ENCODE peak calls at places on chromosomes 16 and 17, in nine cellular contexts. I, L, M, Q, A, C, V, G and J are unnamed samples.

GRCh38 chr17:60506312-60506711 is 19.7 kb downstream of the APPBP2 start:
- DNase-seq in G (peak; percentile 90), A (no peak), C (no peak), Q (no peak), I (peak; percentile 95), L (no peak), V (no peak), M (no peak), J (no peak)

GRCh38 chr16:85549766-85550421 is 63.2 kb upstream of the GSE1 start:
- DNase-seq in M (no peak), V (no peak), L (no peak), I (no peak), C (no peak), Q (no peak), G (no peak), A (no peak), J (no peak)

GRCh38 chr17:29358421-29358820 is 31.7 kb upstream of the TAOK1 start:
- DNase-seq in M (no peak), V (no peak), A (no peak), L (no peak), I (no peak), Q (no peak), C (no peak), G (peak; percentile 44), J (no peak)

GRCh38 chr17:77694391-77695363 is 263.8 kb upstream of the TNRC6C start:
- DNase-seq in A (no peak), Q (no peak), G (no peak), C (no peak), I (no peak), L (no peak), M (no peak), V (no peak), J (no peak)

GRCh38 chr17:50240876-50241275 is 33.4 kb upstream of the TMEM92 start:
- DNase-seq in I (peak; percentile 81), M (no peak), V (no peak), C (no peak), Q (no peak), A (no peak), G (peak; percentile 80), L (no peak), J (no peak)

GRCh38 chr17:36892112-36892838 is 45.0 kb upstream of the LHX1 start:
- DNase-seq in V (no peak), Q (no peak), I (no peak), C (no peak), L (no peak), A (no peak), M (no peak), G (no peak), J (no peak)

GRCh38 chr17:64500487-64500859 is 3.6 kb upstream of the POLG2 start:
- DNase-seq in G (no peak), M (no peak), V (no peak), I (no peak), A (peak; percentile 14), C (no peak), Q (no peak), L (no peak), J (no peak)

GRCh38 chr17:72004011-72004427 is 116.8 kb upstream of the SOX9 start:
- DNase-seq in C (no peak), A (no peak), M (no peak), G (peak; percentile 28), L (no peak), V (no peak), Q (no peak), I (no peak), J (no peak)

GRCh38 chr16:89711601-89712475 is 8.9 kb downstream of the VPS9D1 start:
- DNase-seq in G (no peak), V (peak; percentile 50), Q (no peak), C (peak; percentile 87), L (no peak), A (peak; percentile 81), M (peak; percentile 82), I (peak; percentile 50), J (peak; percentile 54)

GRCh38 chr17:56832446-56832845 is 1.3 kb downstream of the C17orf67 start:
- DNase-seq in M (peak; percentile 15), Q (no peak), G (no peak), A (no peak), L (no peak), I (no peak), C (no peak), V (no peak), J (no peak)

GRCh38 chr17:56830726-56831363 is 2.9 kb downstream of the C17orf67 start:
- DNase-seq in C (no peak), A (no peak), I (no peak), M (no peak), L (no peak), Q (no peak), G (no peak), V (no peak), J (no peak)

GRCh38 chr17:56833812-56834379 is at the start of the genes C17orf67 and DGKE:
- DNase-seq in G (peak; percentile 80), Q (peak; percentile 98), L (peak; percentile 99), V (peak; percentile 99), A (peak; percentile 98), I (peak; percentile 94), M (peak; percentile 97), C (peak; percentile 93), J (peak; percentile 98)

GRCh38 chr17:56833023-56833811 is 503 bp downstream of the C17orf67 start:
- DNase-seq in I (peak; percentile 58), Q (no peak), C (peak; percentile 84), L (no peak), A (peak; percentile 69), G (peak; percentile 39), V (peak; percentile 60), M (peak; percentile 77), J (peak; percentile 78)

GRCh38 chr17:56831364-56832095 is 2.2 kb downstream of the C17orf67 start:
- DNase-seq in V (no peak), Q (no peak), C (no peak), G (no peak), A (no peak), I (no peak), M (no peak), L (no peak), J (no peak)
- H3K4me3 ChIP-seq in V (no peak overlapping the region), Q (no peak overlapping the region), C (peak overlapping the region; percentile 77), G (no peak overlapping the region), A (no peak overlapping the region), I (no peak overlapping the region), M (peak overlapping the region; percentile 84), L (no peak overlapping the region), J (no peak overlapping the region)

GRCh38 chr16:68090526-68090925 is 5.4 kb downstream of the NFATC3 start:
- DNase-seq in M (no peak), A (no peak), V (no peak), G (no peak), Q (no peak), I (no peak), L (no peak), C (no peak), J (no peak)
- H3K4me1 ChIP-seq in M (peaks cover 29% of the 10 kb centered on the region), A (peaks cover 81% of the 10 kb centered on the region), V (peaks cover 76% of the 10 kb centered on the region), G (peaks cover 13% of the 10 kb centered on the region), Q (no peaks in the 10 kb centered on the region), I (peaks cover 2% of the 10 kb centered on the region), L (no peaks in the 10 kb centered on the region), C (peaks cover 68% of the 10 kb centered on the region), J (peaks cover 84% of the 10 kb centered on the region)

GRCh38 chr17:28065706-28066105 is 23.2 kb downstream of the NLK start:
- DNase-seq in C (no peak), M (no peak), A (no peak), I (peak; percentile 11), Q (no peak), V (no peak), L (no peak), G (peak; percentile 25), J (no peak)
- H3K36me3 ChIP-seq in C (peaks cover 5% of the 10 kb centered on the region), M (no peaks in the 10 kb centered on the region), A (no peaks in the 10 kb centered on the region), I (peaks cover 2% of the 10 kb centered on the region), Q (no peaks in the 10 kb centered on the region), V (no peaks in the 10 kb centered on the region), L (no peaks in the 10 kb centered on the region), G (no peaks in the 10 kb centered on the region), J (no peaks in the 10 kb centered on the region)

GRCh38 chr17:74960739-74961342 is 11.7 kb downstream of the HID1 start:
- DNase-seq in A (no peak), M (peak; percentile 84), V (no peak), C (peak; percentile 90), Q (no peak), I (peak; percentile 30), L (no peak), G (peak; percentile 13), J (peak; percentile 64)

GRCh38 chr17:74962622-74963394 is 9.8 kb downstream of the HID1 start:
- DNase-seq in M (no peak), Q (no peak), V (no peak), A (no peak), L (no peak), G (no peak), C (no peak), I (no peak), J (no peak)

GRCh38 chr17:74963656-74964055 is 8.9 kb downstream of the HID1 start:
- DNase-seq in V (no peak), G (no peak), A (no peak), Q (no peak), L (no peak), I (no peak), M (peak; percentile 47), C (peak; percentile 26), J (no peak)

GRCh38 chr17:74959826-74960738 is 12.5 kb downstream of the HID1 start:
- DNase-seq in V (no peak), I (peak; percentile 15), Q (no peak), A (no peak), M (no peak), C (no peak), L (no peak), G (peak; percentile 23), J (no peak)

DNA sequence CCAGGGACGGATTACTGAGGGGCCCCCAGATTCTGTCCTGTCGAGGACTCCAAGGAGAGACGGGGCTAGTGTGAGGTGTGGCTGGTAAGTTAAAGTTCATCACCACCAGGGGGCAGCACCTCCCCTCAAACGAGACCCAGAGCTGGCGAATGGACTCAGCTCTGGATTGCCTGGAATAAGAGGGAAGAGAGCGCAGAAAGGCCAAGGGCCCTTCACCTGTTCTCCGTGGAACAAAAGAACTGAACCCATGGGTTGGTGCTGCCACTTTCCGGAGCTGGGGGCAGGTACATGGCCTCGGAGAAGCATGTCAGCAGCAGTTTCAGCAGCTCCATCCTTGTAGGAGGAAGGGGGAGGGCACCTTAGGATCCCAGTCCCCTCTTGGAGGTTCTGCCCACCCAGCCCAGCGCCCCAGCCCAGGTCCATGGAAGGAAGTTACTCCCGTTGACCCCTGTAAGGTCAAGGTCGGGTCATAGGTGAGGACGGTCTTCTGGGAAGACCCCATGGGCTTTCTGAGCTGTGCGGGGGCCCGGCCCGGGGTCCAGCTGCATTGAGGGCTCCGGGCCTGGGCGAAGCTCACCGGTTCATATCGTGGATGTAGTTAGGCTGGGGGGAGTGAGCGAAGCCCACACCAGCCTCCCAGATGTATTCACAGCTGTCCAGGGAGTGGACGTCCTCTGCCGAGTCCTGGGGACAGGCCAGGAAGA is 10.8 kb downstream of the HID1 start:
- DNase-seq in G (peak; percentile 47), L (peak; percentile 84), A (peak; percentile 77), Q (peak; percentile 92), M (peak; percentile 97), I (peak; percentile 82), V (peak; percentile 85), C (peak; percentile 90), J (peak; percentile 80)
- H3K4me3 ChIP-seq in G (no peak overlapping the region), L (no peak overlapping the region), A (no peak overlapping the region), Q (no peak overlapping the region), M (no peak overlapping the region), I (no peak overlapping the region), V (no peak overlapping the region), C (no peak overlapping the region), J (no peak overlapping the region)

GRCh38 chr17:79975498-79976134 is 60.1 kb downstream of the TBC1D16 start:
- DNase-seq in L (no peak), M (no peak), V (no peak), I (no peak), G (no peak), C (no peak), Q (no peak), A (no peak), J (no peak)
- H3K4me1 ChIP-seq in L (no peaks in the 10 kb centered on the region), M (peaks cover 7% of the 10 kb centered on the region), V (no peaks in the 10 kb centered on the region), I (no peaks in the 10 kb centered on the region), G (peaks cover 6% of the 10 kb centered on the region), C (no peaks in the 10 kb centered on the region), Q (no peaks in the 10 kb centered on the region), A (no peaks in the 10 kb centered on the region), J (no peaks in the 10 kb centered on the region)

GRCh38 chr16:15044286-15044685 is 11.6 kb downstream of the NTAN1 start:
- DNase-seq in V (no peak), I (no peak), A (no peak), Q (no peak), C (no peak), G (no peak), M (no peak), L (no peak), J (no peak)
- H3K36me3 ChIP-seq in V (peaks cover 11% of the 10 kb centered on the region), I (peaks cover 49% of the 10 kb centered on the region), A (peaks cover 22% of the 10 kb centered on the region), Q (peaks cover 5% of the 10 kb centered on the region), C (peaks cover 70% of the 10 kb centered on the region), G (peaks cover 30% of the 10 kb centered on the region), M (peaks cover 5% of the 10 kb centered on the region), L (peaks cover 3% of the 10 kb centered on the region), J (peaks cover 19% of the 10 kb centered on the region)